ENCODE peak calls at places on chromosomes 7 and 10, in ten cellular contexts. One of them, this sample, is unnamed.

GRCh38 chr7:116518971-116519370 is 5.9 kb upstream of the CAV1 start:
- DNase-seq in stimulated activated CD8-positive, alpha-beta memory T cell treated with anti-CD3 and anti-CD28 coated beads, Interleukin-2, amount 100 ng/mL, for 1 hour: no peak
- DNase-seq in endothelial cell: no peak
- DNase-seq in foreskin fibroblast: no peak
- DNase-seq in GM04503: no peak
- DNase-seq in AG08395: no peak
- DNase-seq in CD8-positive, alpha-beta T cell: no peak
- DNase-seq in stimulated activated effector memory CD8-positive, alpha-beta T cell treated with anti-CD3 and anti-CD28 coated beads, Interleukin-12 subunit alpha, Interleukin-12 subunit beta, amount 100 ng/mL, for 72 hours: no peak
- DNase-seq in NCI-H1105: no peak
- DNase-seq in amygdala: no peak
- DNase-seq in this sample: no peak

GRCh38 chr7:47950714-47951113 is 2.4 kb upstream of the PKD1L1 start:
- DNase-seq in stimulated activated CD8-positive, alpha-beta memory T cell treated with anti-CD3 and anti-CD28 coated beads, Interleukin-2, amount 100 ng/mL, for 1 hour: no peak
- DNase-seq in endothelial cell: no peak
- DNase-seq in foreskin fibroblast: no peak
- DNase-seq in GM04503: no peak
- DNase-seq in AG08395: no peak
- DNase-seq in CD8-positive, alpha-beta T cell: no peak
- DNase-seq in stimulated activated effector memory CD8-positive, alpha-beta T cell treated with anti-CD3 and anti-CD28 coated beads, Interleukin-12 subunit alpha, Interleukin-12 subunit beta, amount 100 ng/mL, for 72 hours: no peak
- DNase-seq in NCI-H1105: no peak
- DNase-seq in amygdala: no peak
- DNase-seq in this sample: no peak

GRCh38 chr10:5512331-5512730 is 12.4 kb upstream of the CALML3 start:
- DNase-seq in stimulated activated CD8-positive, alpha-beta memory T cell treated with anti-CD3 and anti-CD28 coated beads, Interleukin-2, amount 100 ng/mL, for 1 hour: no peak
- DNase-seq in endothelial cell: no peak
- DNase-seq in foreskin fibroblast: no peak
- DNase-seq in GM04503: no peak
- DNase-seq in AG08395: no peak
- DNase-seq in CD8-positive, alpha-beta T cell: no peak
- DNase-seq in stimulated activated effector memory CD8-positive, alpha-beta T cell treated with anti-CD3 and anti-CD28 coated beads, Interleukin-12 subunit alpha, Interleukin-12 subunit beta, amount 100 ng/mL, for 72 hours: no peak
- DNase-seq in NCI-H1105: no peak
- DNase-seq in amygdala: no peak
- DNase-seq in this sample: no peak

GRCh38 chr10:124417846-124418725 is 637 bp downstream of the OAT start:
- DNase-seq in stimulated activated CD8-positive, alpha-beta memory T cell treated with anti-CD3 and anti-CD28 coated beads, Interleukin-2, amount 100 ng/mL, for 1 hour: no peak
- DNase-seq in endothelial cell: peak
- DNase-seq in foreskin fibroblast: peak
- DNase-seq in GM04503: peak
- DNase-seq in AG08395: peak
- DNase-seq in CD8-positive, alpha-beta T cell: peak
- DNase-seq in stimulated activated effector memory CD8-positive, alpha-beta T cell treated with anti-CD3 and anti-CD28 coated beads, Interleukin-12 subunit alpha, Interleukin-12 subunit beta, amount 100 ng/mL, for 72 hours: peak
- DNase-seq in NCI-H1105: no peak
- DNase-seq in amygdala: peak
- DNase-seq in this sample: peak

GRCh38 chr7:151822541-151823181 is 54.3 kb downstream of the PRKAG2 start:
- DNase-seq in stimulated activated CD8-positive, alpha-beta memory T cell treated with anti-CD3 and anti-CD28 coated beads, Interleukin-2, amount 100 ng/mL, for 1 hour: no peak
- DNase-seq in endothelial cell: no peak
- DNase-seq in foreskin fibroblast: no peak
- DNase-seq in GM04503: no peak
- DNase-seq in AG08395: no peak
- DNase-seq in CD8-positive, alpha-beta T cell: no peak
- DNase-seq in stimulated activated effector memory CD8-positive, alpha-beta T cell treated with anti-CD3 and anti-CD28 coated beads, Interleukin-12 subunit alpha, Interleukin-12 subunit beta, amount 100 ng/mL, for 72 hours: no peak
- DNase-seq in NCI-H1105: no peak
- DNase-seq in amygdala: no peak
- DNase-seq in this sample: no peak

GRCh38 chr7:135147899-135148721 is at the start of gene TMEM140:
- DNase-seq in stimulated activated CD8-positive, alpha-beta memory T cell treated with anti-CD3 and anti-CD28 coated beads, Interleukin-2, amount 100 ng/mL, for 1 hour: no peak
- DNase-seq in endothelial cell: no peak
- DNase-seq in foreskin fibroblast: no peak
- DNase-seq in GM04503: no peak
- DNase-seq in AG08395: peak
- DNase-seq in CD8-positive, alpha-beta T cell: peak
- DNase-seq in stimulated activated effector memory CD8-positive, alpha-beta T cell treated with anti-CD3 and anti-CD28 coated beads, Interleukin-12 subunit alpha, Interleukin-12 subunit beta, amount 100 ng/mL, for 72 hours: peak
- DNase-seq in NCI-H1105: no peak
- DNase-seq in amygdala: no peak
- DNase-seq in this sample: no peak

GRCh38 chr10:71964669-71965515 is 697 bp downstream of the CHST3 start:
- DNase-seq in stimulated activated CD8-positive, alpha-beta memory T cell treated with anti-CD3 and anti-CD28 coated beads, Interleukin-2, amount 100 ng/mL, for 1 hour: peak
- DNase-seq in endothelial cell: peak
- DNase-seq in foreskin fibroblast: peak
- DNase-seq in GM04503: no peak
- DNase-seq in AG08395: peak
- DNase-seq in CD8-positive, alpha-beta T cell: peak
- DNase-seq in stimulated activated effector memory CD8-positive, alpha-beta T cell treated with anti-CD3 and anti-CD28 coated beads, Interleukin-12 subunit alpha, Interleukin-12 subunit beta, amount 100 ng/mL, for 72 hours: no peak
- DNase-seq in NCI-H1105: peak
- DNase-seq in amygdala: no peak
- DNase-seq in this sample: no peak

GRCh38 chr10:61793760-61794713 is 107.5 kb upstream of the ARID5B start:
- DNase-seq in stimulated activated CD8-positive, alpha-beta memory T cell treated with anti-CD3 and anti-CD28 coated beads, Interleukin-2, amount 100 ng/mL, for 1 hour: no peak
- DNase-seq in endothelial cell: no peak
- DNase-seq in foreskin fibroblast: peak
- DNase-seq in GM04503: no peak
- DNase-seq in AG08395: peak
- DNase-seq in CD8-positive, alpha-beta T cell: no peak
- DNase-seq in stimulated activated effector memory CD8-positive, alpha-beta T cell treated with anti-CD3 and anti-CD28 coated beads, Interleukin-12 subunit alpha, Interleukin-12 subunit beta, amount 100 ng/mL, for 72 hours: no peak
- DNase-seq in NCI-H1105: peak
- DNase-seq in amygdala: no peak
- DNase-seq in this sample: no peak

GRCh38 chr10:114686013-114686412 is 27.9 kb upstream of the ABLIM1 start:
- DNase-seq in stimulated activated CD8-positive, alpha-beta memory T cell treated with anti-CD3 and anti-CD28 coated beads, Interleukin-2, amount 100 ng/mL, for 1 hour: no peak
- DNase-seq in endothelial cell: no peak
- DNase-seq in foreskin fibroblast: no peak
- DNase-seq in GM04503: no peak
- DNase-seq in AG08395: no peak
- DNase-seq in CD8-positive, alpha-beta T cell: no peak
- DNase-seq in stimulated activated effector memory CD8-positive, alpha-beta T cell treated with anti-CD3 and anti-CD28 coated beads, Interleukin-12 subunit alpha, Interleukin-12 subunit beta, amount 100 ng/mL, for 72 hours: no peak
- DNase-seq in NCI-H1105: no peak
- DNase-seq in amygdala: no peak
- DNase-seq in this sample: no peak

GRCh38 chr10:1401056-1401965 is 336.0 kb downstream of the ADARB2 start:
- DNase-seq in stimulated activated CD8-positive, alpha-beta memory T cell treated with anti-CD3 and anti-CD28 coated beads, Interleukin-2, amount 100 ng/mL, for 1 hour: no peak
- DNase-seq in endothelial cell: no peak
- DNase-seq in foreskin fibroblast: no peak
- DNase-seq in GM04503: no peak
- DNase-seq in AG08395: no peak
- DNase-seq in CD8-positive, alpha-beta T cell: no peak
- DNase-seq in stimulated activated effector memory CD8-positive, alpha-beta T cell treated with anti-CD3 and anti-CD28 coated beads, Interleukin-12 subunit alpha, Interleukin-12 subunit beta, amount 100 ng/mL, for 72 hours: no peak
- DNase-seq in NCI-H1105: no peak
- DNase-seq in amygdala: no peak
- DNase-seq in this sample: no peak

GRCh38 chr7:74039337-74039736 is 11.4 kb downstream of the ELN start:
- DNase-seq in stimulated activated CD8-positive, alpha-beta memory T cell treated with anti-CD3 and anti-CD28 coated beads, Interleukin-2, amount 100 ng/mL, for 1 hour: no peak
- DNase-seq in endothelial cell: no peak
- DNase-seq in foreskin fibroblast: no peak
- DNase-seq in GM04503: no peak
- DNase-seq in AG08395: no peak
- DNase-seq in CD8-positive, alpha-beta T cell: no peak
- DNase-seq in stimulated activated effector memory CD8-positive, alpha-beta T cell treated with anti-CD3 and anti-CD28 coated beads, Interleukin-12 subunit alpha, Interleukin-12 subunit beta, amount 100 ng/mL, for 72 hours: no peak
- DNase-seq in NCI-H1105: peak
- DNase-seq in amygdala: no peak
- DNase-seq in this sample: no peak

GRCh38 chr7:92306153-92306552 is 60.4 kb downstream of the ANKIB1 start:
- DNase-seq in stimulated activated CD8-positive, alpha-beta memory T cell treated with anti-CD3 and anti-CD28 coated beads, Interleukin-2, amount 100 ng/mL, for 1 hour: no peak
- DNase-seq in endothelial cell: no peak
- DNase-seq in foreskin fibroblast: no peak
- DNase-seq in GM04503: no peak
- DNase-seq in AG08395: no peak
- DNase-seq in CD8-positive, alpha-beta T cell: no peak
- DNase-seq in stimulated activated effector memory CD8-positive, alpha-beta T cell treated with anti-CD3 and anti-CD28 coated beads, Interleukin-12 subunit alpha, Interleukin-12 subunit beta, amount 100 ng/mL, for 72 hours: no peak
- DNase-seq in NCI-H1105: no peak
- DNase-seq in amygdala: no peak
- DNase-seq in this sample: no peak

This sample was measured in frontal cortex.